ENCODE peak calls at places on chromosomes 2 and 18, in seven cellular contexts. O, Y, X, N, G, A and B are unnamed samples.
A peak's percentile ranks its signal among the peaks of the same experiment; 100 is the strongest.

GRCh38 chr2:225122582-225123486 is 80.6 kb upstream of the DOCK10 start:
- DNase-seq in X (peak; percentile 19), Y (peak; percentile 43), A (peak; percentile 47), N (no peak), G (peak; percentile 7), O (no peak), B (no peak)

GRCh38 chr18:34647251-34647650 is 62.8 kb upstream of the DTNA start:
- DNase-seq in X (no peak), Y (no peak), N (no peak), G (peak; percentile 19), O (no peak), A (no peak), B (no peak)

GRCh38 chr2:197011777-197012641 is 85.5 kb upstream of the PGAP1 start:
- DNase-seq in X (peak; percentile 31), Y (peak; percentile 48), A (peak; percentile 53), N (no peak), G (peak; percentile 71), O (no peak), B (peak; percentile 50)

GRCh38 chr2:40197121-40197520 is 254.8 kb downstream of the SLC8A1 start:
- DNase-seq in A (no peak), O (no peak), Y (no peak), N (no peak), G (no peak), X (peak; percentile 60), B (no peak)

GRCh38 chr2:8137801-8138200 is 544.1 kb upstream of the ID2 start:
- DNase-seq in A (no peak), N (no peak), O (peak; percentile 43), Y (no peak), X (no peak), G (no peak), B (no peak)

GRCh38 chr2:167550448-167550847 is 662.2 kb downstream of the XIRP2 start:
- DNase-seq in A (peak; percentile 27), X (no peak), G (peak; percentile 41), Y (peak; percentile 39), O (no peak), N (no peak), B (peak; percentile 35)

GRCh38 chr2:84247532-84247931 is 211.5 kb downstream of the SUCLG1 start:
- DNase-seq in A (no peak), N (no peak), X (no peak), G (no peak), Y (no peak), O (no peak), B (peak; percentile 48)

GRCh38 chr18:2883137-2883671 is 36.4 kb downstream of the EMILIN2 start:
- DNase-seq in X (no peak), O (no peak), Y (no peak), N (no peak), G (no peak), A (no peak), B (no peak)

GRCh38 chr2:145323512-145323911 is 803.6 kb upstream of the ZEB2 start:
- DNase-seq in A (peak; percentile 41), Y (peak; percentile 18), G (no peak), X (no peak), N (no peak), O (no peak), B (peak; percentile 87)

GRCh38 chr2:43099797-43100196 is 126.6 kb downstream of the ZFP36L2 start:
- DNase-seq in Y (no peak), N (no peak), A (no peak), O (no peak), X (no peak), G (no peak), B (no peak)

GRCh38 chr18:11953113-11953512 is 28.2 kb upstream of the IMPA2 start:
- DNase-seq in A (peak; percentile 11), G (no peak), O (no peak), X (no peak), Y (peak; percentile 15), N (no peak), B (no peak)

GRCh38 chr2:236673823-236674185 is 104.2 kb downstream of the ACKR3 start:
- DNase-seq in G (no peak), Y (no peak), A (no peak), N (no peak), O (no peak), X (no peak), B (no peak)

GRCh38 chr2:69021727-69022126 is 8.7 kb downstream of the ANTXR1 start:
- DNase-seq in G (no peak), A (no peak), Y (no peak), O (no peak), X (no peak), N (no peak), B (no peak)

GRCh38 chr18:72942766-72943165 is 75.0 kb upstream of the NETO1 start:
- DNase-seq in G (no peak), A (no peak), X (no peak), O (no peak), Y (no peak), N (no peak), B (peak; percentile 55)

GRCh38 chr18:8706545-8706980 is 1.2 kb downstream of the MTCL1 start:
- DNase-seq in N (no peak), Y (peak; percentile 17), G (peak; percentile 39), X (no peak), O (no peak), A (peak; percentile 16), B (no peak)

GRCh38 chr2:117269574-117269973 is 544.9 kb upstream of the DDX18 start:
- DNase-seq in O (no peak), Y (no peak), G (no peak), A (no peak), X (no peak), N (no peak), B (no peak)

GRCh38 chr2:16219292-16219975 is 279.1 kb downstream of the MYCN start:
- DNase-seq in N (no peak), G (no peak), X (no peak), A (no peak), Y (no peak), O (no peak), B (no peak)

GRCh38 chr2:161905389-161906046 is 168.5 kb downstream of the DPP4 start:
- DNase-seq in X (no peak), N (no peak), A (no peak), G (no peak), Y (peak; percentile 51), O (no peak), B (peak; percentile 71)

GRCh38 chr2:112542974-112543760 is 902 bp downstream of the POLR1B start:
- DNase-seq in N (no peak), A (peak; percentile 16), X (peak; percentile 23), G (peak; percentile 48), O (no peak), Y (peak; percentile 3), B (peak; percentile 46)

GRCh38 chr18:22165049-22165602 is 4.3 kb upstream of the GATA6 start:
- DNase-seq in O (no peak), Y (no peak), N (no peak), A (no peak), G (peak; percentile 69), X (no peak), B (no peak)

GRCh38 chr2:38533180-38533579 is 69.5 kb downstream of the HNRNPLL start:
- DNase-seq in Y (no peak), G (no peak), O (no peak), A (no peak), N (no peak), X (no peak), B (no peak)

GRCh38 chr2:38533757-38534545 is 68.8 kb downstream of the HNRNPLL start:
- DNase-seq in O (no peak), X (peak; percentile 68), A (peak; percentile 16), N (no peak), G (no peak), Y (no peak), B (no peak)

GRCh38 chr2:38534746-38535403 is 67.9 kb downstream of the HNRNPLL start:
- DNase-seq in N (no peak), O (no peak), A (no peak), G (no peak), X (no peak), Y (no peak), B (no peak)

GRCh38 chr2:38535745-38536506 is 66.8 kb downstream of the HNRNPLL start:
- DNase-seq in Y (peak; percentile 55), X (peak; percentile 91), O (peak; percentile 82), A (peak; percentile 46), N (no peak), G (peak; percentile 93), B (peak; percentile 28)

GRCh38 chr2:38535404-38535744 is 67.4 kb downstream of the HNRNPLL start:
- DNase-seq in G (no peak), A (no peak), X (no peak), O (no peak), N (no peak), Y (no peak), B (no peak)
- H3K4me3 ChIP-seq in G (no peak overlapping the region), A (no peak overlapping the region), X (no peak overlapping the region), O (no peak overlapping the region), N (no peak overlapping the region), Y (no peak overlapping the region), B (no peak overlapping the region)

GRCh38 chr2:31386648-31387047 is 27.9 kb downstream of the XDH start:
- DNase-seq in G (peak; percentile 36), O (no peak), N (no peak), Y (no peak), X (peak; percentile 43), A (no peak), B (no peak)
- TF ChIP-seq CTCF in G (peak; percentile 34), O (no peak), N (no peak), Y (no peak), X (peak; percentile 36), A (no peak), B (peak; percentile 5)

GRCh38 chr18:26843760-26844159 is 21.7 kb downstream of the AQP4 start:
- DNase-seq in Y (no peak), G (no peak), X (no peak), A (no peak), O (no peak), N (no peak), B (no peak)

GRCh38 chr18:26840965-26841364 is 24.5 kb downstream of the AQP4 start:
- DNase-seq in N (no peak), O (no peak), A (no peak), G (no peak), X (no peak), Y (no peak), B (no peak)

GRCh38 chr18:26839609-26840008 is 25.9 kb downstream of the AQP4 start:
- DNase-seq in Y (no peak), N (no peak), G (no peak), X (no peak), O (no peak), A (no peak), B (no peak)
- H3K4me3 ChIP-seq in Y (no peak overlapping the region), N (no peak overlapping the region), G (no peak overlapping the region), X (no peak overlapping the region), O (no peak overlapping the region), A (no peak overlapping the region), B (no peak overlapping the region)

GRCh38 chr2:99067871-99068270 is 73.6 kb upstream of the C2orf15 start:
- DNase-seq in O (no peak), N (no peak), X (no peak), G (no peak), A (no peak), Y (no peak), B (no peak)

GRCh38 chr2:99066602-99067001 is 74.9 kb upstream of the C2orf15 start:
- DNase-seq in A (peak; percentile 61), O (no peak), X (peak; percentile 33), G (peak; percentile 34), N (peak; percentile 21), Y (peak; percentile 56), B (peak; percentile 55)

DNA sequence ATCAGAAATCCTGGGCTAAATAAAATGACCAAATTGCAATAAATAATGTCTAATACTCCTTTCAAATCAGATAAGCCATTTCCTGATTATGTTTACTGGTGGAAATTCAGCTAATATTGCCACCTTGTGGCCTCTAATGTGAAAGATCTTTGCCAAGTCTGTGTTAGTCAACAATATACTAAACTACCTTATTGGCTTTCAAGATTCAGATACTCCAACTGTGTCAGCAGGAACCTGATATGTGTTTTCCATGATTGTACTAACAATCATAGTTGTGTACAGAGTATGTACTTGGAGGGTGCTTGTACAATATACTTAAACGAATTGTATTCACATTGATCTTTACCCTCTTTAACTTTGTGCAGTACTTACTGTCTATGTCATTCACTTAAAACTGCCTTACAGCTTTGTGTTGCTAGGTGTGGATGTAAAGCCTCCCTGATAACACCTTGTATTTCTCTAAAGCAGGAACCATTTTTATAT is 75.4 kb upstream of the C2orf15 start:
- DNase-seq in A (peak; percentile 38), X (peak; percentile 14), G (peak; percentile 43), O (no peak), Y (peak; percentile 48), N (no peak), B (peak; percentile 76)
- TF ChIP-seq CTCF in A (peak; percentile 51), X (peak; percentile 27), G (peak; percentile 67), O (peak; percentile 24), Y (peak; percentile 40), N (peak; percentile 20), B (peak; percentile 37)